ENCODE peak calls at places on chromosomes 2 and 18, in ten cellular contexts. One of them, this sample, is unnamed.

GRCh38 chr18:7577706-7578105 is 10.6 kb downstream of the PTPRM start:
- DNase-seq in ACHN: no peak
- DNase-seq in caudate nucleus: no peak
- DNase-seq in activated naive CD4-positive, alpha-beta T cell: no peak
- DNase-seq in left ventricle myocardium inferior: no peak
- DNase-seq in naive thymus-derived CD8-positive, alpha-beta T cell: no peak
- DNase-seq in NCI-H526: no peak
- DNase-seq in cerebellum: no peak
- DNase-seq in bronchial epithelial cell: no peak
- DNase-seq in HFFc6: peak
- DNase-seq in this sample: no peak

GRCh38 chr2:42138163-42139016 is 30.8 kb upstream of the EML4 start:
- DNase-seq in ACHN: peak
- DNase-seq in caudate nucleus: no peak
- DNase-seq in activated naive CD4-positive, alpha-beta T cell: no peak
- DNase-seq in left ventricle myocardium inferior: no peak
- DNase-seq in naive thymus-derived CD8-positive, alpha-beta T cell: no peak
- DNase-seq in NCI-H526: no peak
- DNase-seq in cerebellum: no peak
- DNase-seq in bronchial epithelial cell: peak
- DNase-seq in HFFc6: peak
- DNase-seq in this sample: peak

GRCh38 chr2:46174559-46175170 is 122.5 kb upstream of the EPAS1 start:
- DNase-seq in ACHN: no peak
- DNase-seq in caudate nucleus: no peak
- DNase-seq in activated naive CD4-positive, alpha-beta T cell: no peak
- DNase-seq in left ventricle myocardium inferior: no peak
- DNase-seq in naive thymus-derived CD8-positive, alpha-beta T cell: no peak
- DNase-seq in NCI-H526: no peak
- DNase-seq in cerebellum: no peak
- DNase-seq in bronchial epithelial cell: no peak
- DNase-seq in HFFc6: no peak
- DNase-seq in this sample: no peak

GRCh38 chr2:212640428-212640827 is 101.8 kb upstream of the ERBB4 start:
- DNase-seq in ACHN: no peak
- DNase-seq in caudate nucleus: no peak
- DNase-seq in activated naive CD4-positive, alpha-beta T cell: no peak
- DNase-seq in left ventricle myocardium inferior: no peak
- DNase-seq in naive thymus-derived CD8-positive, alpha-beta T cell: no peak
- DNase-seq in NCI-H526: no peak
- DNase-seq in cerebellum: no peak
- DNase-seq in bronchial epithelial cell: peak
- DNase-seq in HFFc6: no peak
- DNase-seq in this sample: peak

GRCh38 chr2:232324778-232325177 is 53.8 kb upstream of the ALPP start:
- DNase-seq in ACHN: no peak
- DNase-seq in caudate nucleus: no peak
- DNase-seq in activated naive CD4-positive, alpha-beta T cell: no peak
- DNase-seq in left ventricle myocardium inferior: no peak
- DNase-seq in naive thymus-derived CD8-positive, alpha-beta T cell: no peak
- DNase-seq in NCI-H526: no peak
- DNase-seq in cerebellum: no peak
- DNase-seq in bronchial epithelial cell: no peak
- DNase-seq in HFFc6: no peak
- DNase-seq in this sample: no peak

GRCh38 chr2:216911008-216911407 is 51.1 kb upstream of the TNP1 start:
- DNase-seq in ACHN: no peak
- DNase-seq in caudate nucleus: no peak
- DNase-seq in activated naive CD4-positive, alpha-beta T cell: no peak
- DNase-seq in left ventricle myocardium inferior: no peak
- DNase-seq in naive thymus-derived CD8-positive, alpha-beta T cell: no peak
- DNase-seq in NCI-H526: no peak
- DNase-seq in cerebellum: peak
- DNase-seq in bronchial epithelial cell: no peak
- DNase-seq in HFFc6: no peak
- DNase-seq in this sample: no peak

GRCh38 chr2:72913531-72914225 is 3.6 kb upstream of the EMX1 start:
- DNase-seq in ACHN: peak
- DNase-seq in caudate nucleus: no peak
- DNase-seq in activated naive CD4-positive, alpha-beta T cell: no peak
- DNase-seq in left ventricle myocardium inferior: no peak
- DNase-seq in naive thymus-derived CD8-positive, alpha-beta T cell: no peak
- DNase-seq in NCI-H526: no peak
- DNase-seq in cerebellum: no peak
- DNase-seq in bronchial epithelial cell: no peak
- DNase-seq in HFFc6: no peak
- DNase-seq in this sample: no peak

GRCh38 chr2:199975297-199975895 is 20.0 kb downstream of the MAIP1 start:
- DNase-seq in ACHN: no peak
- DNase-seq in caudate nucleus: no peak
- DNase-seq in activated naive CD4-positive, alpha-beta T cell: no peak
- DNase-seq in left ventricle myocardium inferior: no peak
- DNase-seq in naive thymus-derived CD8-positive, alpha-beta T cell: no peak
- DNase-seq in NCI-H526: no peak
- DNase-seq in cerebellum: no peak
- DNase-seq in bronchial epithelial cell: peak
- DNase-seq in HFFc6: no peak
- DNase-seq in this sample: no peak

GRCh38 chr2:119028327-119029174 is 86.6 kb downstream of the MARCO start:
- DNase-seq in ACHN: peak
- DNase-seq in caudate nucleus: no peak
- DNase-seq in activated naive CD4-positive, alpha-beta T cell: no peak
- DNase-seq in left ventricle myocardium inferior: no peak
- DNase-seq in naive thymus-derived CD8-positive, alpha-beta T cell: no peak
- DNase-seq in NCI-H526: peak
- DNase-seq in cerebellum: no peak
- DNase-seq in bronchial epithelial cell: peak
- DNase-seq in HFFc6: peak
- DNase-seq in this sample: peak

GRCh38 chr2:13193900-13194299 is 477.2 kb downstream of the TRIB2 start:
- DNase-seq in ACHN: peak
- DNase-seq in caudate nucleus: no peak
- DNase-seq in activated naive CD4-positive, alpha-beta T cell: no peak
- DNase-seq in left ventricle myocardium inferior: no peak
- DNase-seq in naive thymus-derived CD8-positive, alpha-beta T cell: no peak
- DNase-seq in NCI-H526: peak
- DNase-seq in cerebellum: no peak
- DNase-seq in bronchial epithelial cell: peak
- DNase-seq in HFFc6: no peak
- DNase-seq in this sample: peak

GRCh38 chr2:235688511-235689426 is 194.9 kb downstream of the AGAP1 start:
- DNase-seq in ACHN: no peak
- DNase-seq in caudate nucleus: no peak
- DNase-seq in activated naive CD4-positive, alpha-beta T cell: no peak
- DNase-seq in left ventricle myocardium inferior: no peak
- DNase-seq in naive thymus-derived CD8-positive, alpha-beta T cell: no peak
- DNase-seq in NCI-H526: no peak
- DNase-seq in cerebellum: no peak
- DNase-seq in bronchial epithelial cell: no peak
- DNase-seq in HFFc6: no peak
- DNase-seq in this sample: no peak

GRCh38 chr18:76499596-76500340 is 4.7 kb upstream of the ZNF516 start:
- DNase-seq in ACHN: no peak
- DNase-seq in caudate nucleus: no peak
- DNase-seq in activated naive CD4-positive, alpha-beta T cell: no peak
- DNase-seq in left ventricle myocardium inferior: no peak
- DNase-seq in naive thymus-derived CD8-positive, alpha-beta T cell: no peak
- DNase-seq in NCI-H526: peak
- DNase-seq in cerebellum: no peak
- DNase-seq in bronchial epithelial cell: no peak
- DNase-seq in HFFc6: no peak
- DNase-seq in this sample: no peak

GRCh38 chr2:160917850-160918249 is 242.4 kb upstream of the TANK start:
- DNase-seq in ACHN: peak
- DNase-seq in caudate nucleus: no peak
- DNase-seq in activated naive CD4-positive, alpha-beta T cell: no peak
- DNase-seq in left ventricle myocardium inferior: no peak
- DNase-seq in naive thymus-derived CD8-positive, alpha-beta T cell: no peak
- DNase-seq in NCI-H526: no peak
- DNase-seq in cerebellum: no peak
- DNase-seq in bronchial epithelial cell: no peak
- DNase-seq in HFFc6: no peak
- DNase-seq in this sample: no peak

GRCh38 chr2:239393401-239393940 is 7.3 kb downstream of the HDAC4 start:
- DNase-seq in ACHN: no peak
- DNase-seq in caudate nucleus: no peak
- DNase-seq in activated naive CD4-positive, alpha-beta T cell: no peak
- DNase-seq in left ventricle myocardium inferior: peak
- DNase-seq in naive thymus-derived CD8-positive, alpha-beta T cell: no peak
- DNase-seq in NCI-H526: no peak
- DNase-seq in cerebellum: no peak
- DNase-seq in bronchial epithelial cell: no peak
- DNase-seq in HFFc6: no peak
- DNase-seq in this sample: no peak

GRCh38 chr2:66665124-66665984 is 230.4 kb downstream of the MEIS1 start:
- DNase-seq in ACHN: no peak
- DNase-seq in caudate nucleus: no peak
- DNase-seq in activated naive CD4-positive, alpha-beta T cell: no peak
- DNase-seq in left ventricle myocardium inferior: no peak
- DNase-seq in naive thymus-derived CD8-positive, alpha-beta T cell: no peak
- DNase-seq in NCI-H526: no peak
- DNase-seq in cerebellum: no peak
- DNase-seq in bronchial epithelial cell: peak
- DNase-seq in HFFc6: peak
- DNase-seq in this sample: peak

GRCh38 chr2:25885933-25886332 is 7.6 kb upstream of the ASXL2 start:
- DNase-seq in ACHN: peak
- DNase-seq in caudate nucleus: no peak
- DNase-seq in activated naive CD4-positive, alpha-beta T cell: no peak
- DNase-seq in left ventricle myocardium inferior: no peak
- DNase-seq in naive thymus-derived CD8-positive, alpha-beta T cell: no peak
- DNase-seq in NCI-H526: no peak
- DNase-seq in cerebellum: no peak
- DNase-seq in bronchial epithelial cell: peak
- DNase-seq in HFFc6: peak
- DNase-seq in this sample: peak

GRCh38 chr18:40356153-40356552 is 1598.9 kb upstream of the PIK3C3 start:
- DNase-seq in ACHN: no peak
- DNase-seq in caudate nucleus: no peak
- DNase-seq in activated naive CD4-positive, alpha-beta T cell: no peak
- DNase-seq in left ventricle myocardium inferior: no peak
- DNase-seq in naive thymus-derived CD8-positive, alpha-beta T cell: no peak
- DNase-seq in NCI-H526: no peak
- DNase-seq in cerebellum: no peak
- DNase-seq in bronchial epithelial cell: no peak
- DNase-seq in HFFc6: no peak
- DNase-seq in this sample: no peak

GRCh38 chr2:26432856-26433255 is 31.1 kb downstream of the DRC1 start:
- DNase-seq in ACHN: no peak
- DNase-seq in caudate nucleus: no peak
- DNase-seq in activated naive CD4-positive, alpha-beta T cell: no peak
- DNase-seq in left ventricle myocardium inferior: no peak
- DNase-seq in naive thymus-derived CD8-positive, alpha-beta T cell: no peak
- DNase-seq in NCI-H526: no peak
- DNase-seq in cerebellum: no peak
- DNase-seq in bronchial epithelial cell: no peak
- DNase-seq in HFFc6: no peak
- DNase-seq in this sample: no peak

GRCh38 chr2:234392230-234392629 is 104.7 kb downstream of the ARL4C start:
- DNase-seq in ACHN: no peak
- DNase-seq in caudate nucleus: no peak
- DNase-seq in activated naive CD4-positive, alpha-beta T cell: no peak
- DNase-seq in left ventricle myocardium inferior: no peak
- DNase-seq in naive thymus-derived CD8-positive, alpha-beta T cell: no peak
- DNase-seq in NCI-H526: no peak
- DNase-seq in cerebellum: no peak
- DNase-seq in bronchial epithelial cell: no peak
- DNase-seq in HFFc6: no peak
- DNase-seq in this sample: no peak

GRCh38 chr2:212539145-212539880 is 711 bp upstream of the ERBB4 start:
- DNase-seq in ACHN: no peak
- DNase-seq in caudate nucleus: peak
- DNase-seq in activated naive CD4-positive, alpha-beta T cell: no peak
- DNase-seq in left ventricle myocardium inferior: peak
- DNase-seq in naive thymus-derived CD8-positive, alpha-beta T cell: no peak
- DNase-seq in NCI-H526: no peak
- DNase-seq in cerebellum: peak
- DNase-seq in bronchial epithelial cell: peak
- DNase-seq in HFFc6: no peak
- DNase-seq in this sample: peak

GRCh38 chr2:160169401-160169918 is 30.6 kb downstream of the ITGB6 start:
- DNase-seq in ACHN: no peak
- DNase-seq in caudate nucleus: no peak
- DNase-seq in activated naive CD4-positive, alpha-beta T cell: no peak
- DNase-seq in left ventricle myocardium inferior: no peak
- DNase-seq in naive thymus-derived CD8-positive, alpha-beta T cell: no peak
- DNase-seq in NCI-H526: no peak
- DNase-seq in cerebellum: no peak
- DNase-seq in bronchial epithelial cell: no peak
- DNase-seq in HFFc6: no peak
- DNase-seq in this sample: no peak

GRCh38 chr2:226130192-226130591 is 669.4 kb downstream of the IRS1 start:
- DNase-seq in ACHN: peak
- DNase-seq in caudate nucleus: no peak
- DNase-seq in activated naive CD4-positive, alpha-beta T cell: no peak
- DNase-seq in left ventricle myocardium inferior: no peak
- DNase-seq in naive thymus-derived CD8-positive, alpha-beta T cell: no peak
- DNase-seq in NCI-H526: no peak
- DNase-seq in cerebellum: no peak
- DNase-seq in bronchial epithelial cell: peak
- DNase-seq in HFFc6: no peak
- DNase-seq in this sample: no peak

GRCh38 chr2:169119816-169120215 is 50.5 kb downstream of the DHRS9 start:
- DNase-seq in ACHN: no peak
- DNase-seq in caudate nucleus: no peak
- DNase-seq in activated naive CD4-positive, alpha-beta T cell: no peak
- DNase-seq in left ventricle myocardium inferior: no peak
- DNase-seq in naive thymus-derived CD8-positive, alpha-beta T cell: no peak
- DNase-seq in NCI-H526: no peak
- DNase-seq in cerebellum: no peak
- DNase-seq in bronchial epithelial cell: no peak
- DNase-seq in HFFc6: no peak
- DNase-seq in this sample: no peak

GRCh38 chr2:220835563-220835962 is 736.5 kb downstream of the EPHA4 start:
- DNase-seq in ACHN: no peak
- DNase-seq in caudate nucleus: no peak
- DNase-seq in activated naive CD4-positive, alpha-beta T cell: no peak
- DNase-seq in left ventricle myocardium inferior: no peak
- DNase-seq in naive thymus-derived CD8-positive, alpha-beta T cell: no peak
- DNase-seq in NCI-H526: no peak
- DNase-seq in cerebellum: no peak
- DNase-seq in bronchial epithelial cell: peak
- DNase-seq in HFFc6: no peak
- DNase-seq in this sample: no peak

GRCh38 chr2:136363921-136364320 is 246.0 kb upstream of the CXCR4 start:
- DNase-seq in ACHN: no peak
- DNase-seq in caudate nucleus: no peak
- DNase-seq in activated naive CD4-positive, alpha-beta T cell: no peak
- DNase-seq in left ventricle myocardium inferior: no peak
- DNase-seq in naive thymus-derived CD8-positive, alpha-beta T cell: no peak
- DNase-seq in NCI-H526: no peak
- DNase-seq in cerebellum: no peak
- DNase-seq in bronchial epithelial cell: no peak
- DNase-seq in HFFc6: no peak
- DNase-seq in this sample: no peak

GRCh38 chr2:163132850-163133249 is 294.3 kb upstream of the KCNH7 start:
- DNase-seq in ACHN: peak
- DNase-seq in caudate nucleus: no peak
- DNase-seq in activated naive CD4-positive, alpha-beta T cell: no peak
- DNase-seq in left ventricle myocardium inferior: no peak
- DNase-seq in naive thymus-derived CD8-positive, alpha-beta T cell: no peak
- DNase-seq in NCI-H526: no peak
- DNase-seq in cerebellum: peak
- DNase-seq in bronchial epithelial cell: peak
- DNase-seq in HFFc6: no peak
- DNase-seq in this sample: peak

GRCh38 chr2:109726666-109727270 is 67.3 kb upstream of the RGPD5 start:
- DNase-seq in ACHN: peak
- DNase-seq in caudate nucleus: no peak
- DNase-seq in activated naive CD4-positive, alpha-beta T cell: no peak
- DNase-seq in left ventricle myocardium inferior: no peak
- DNase-seq in naive thymus-derived CD8-positive, alpha-beta T cell: no peak
- DNase-seq in NCI-H526: no peak
- DNase-seq in cerebellum: no peak
- DNase-seq in bronchial epithelial cell: no peak
- DNase-seq in HFFc6: no peak
- DNase-seq in this sample: no peak

GRCh38 chr18:9898792-9899549 is 13.2 kb downstream of the TXNDC2 start:
- DNase-seq in ACHN: peak
- DNase-seq in caudate nucleus: no peak
- DNase-seq in activated naive CD4-positive, alpha-beta T cell: no peak
- DNase-seq in left ventricle myocardium inferior: no peak
- DNase-seq in naive thymus-derived CD8-positive, alpha-beta T cell: no peak
- DNase-seq in NCI-H526: no peak
- DNase-seq in cerebellum: no peak
- DNase-seq in bronchial epithelial cell: peak
- DNase-seq in HFFc6: peak
- DNase-seq in this sample: no peak

This sample was measured in RWPE1.